ENCODE peak calls at places on chromosomes 13 and 19, in nine cellular contexts. E is B cell, A is WTC11, D is endothelial cell of umbilical vein, W is omental fat pad, U is suprapubic skin, L is fibroblast of lung, H is Calu3, Y is nephron progenitor cell. F is an unnamed sample.
A peak's percentile ranks its signal among the peaks of the same experiment; 100 is the strongest.

GRCh38 chr13:43054803-43055802 is 31.7 kb downstream of the DNAJC15 start:
- DNase-seq in E (no peak), A (peak; percentile 50), D (peak; percentile 69), W (no peak), U (no peak), L (peak; percentile 84), H (peak; percentile 16), Y (peak; percentile 55), F (no peak)

GRCh38 chr19:29303707-29304090 is 90.7 kb upstream of the UQCRFS1 start:
- DNase-seq in E (no peak), A (no peak), D (no peak), W (no peak), U (no peak), L (no peak), H (no peak), Y (no peak), F (no peak)

GRCh38 chr19:2661615-2662014 is 40.9 kb downstream of the GNG7 start:
- DNase-seq in E (no peak), A (peak; percentile 46), D (no peak), W (no peak), U (no peak), L (no peak), H (no peak), Y (no peak), F (no peak)

GRCh38 chr13:61612192-61612591 is 196.5 kb upstream of the PCDH20 start:
- DNase-seq in E (no peak), A (no peak), D (no peak), W (no peak), U (no peak), L (no peak), H (no peak), Y (no peak), F (no peak)

GRCh38 chr13:60134376-60134775 is 29.4 kb downstream of the DIAPH3 start:
- DNase-seq in E (no peak), A (peak; percentile 32), D (peak; percentile 21), W (no peak), U (no peak), L (peak; percentile 58), H (no peak), Y (no peak), F (no peak)

GRCh38 chr19:10305139-10305806 is 4.3 kb downstream of the ZGLP1 start:
- DNase-seq in E (no peak), A (no peak), D (no peak), W (no peak), U (no peak), L (no peak), H (no peak), Y (no peak), F (peak; percentile 69)

GRCh38 chr19:30669329-30670010 is 297.3 kb downstream of the ZNF536 start:
- DNase-seq in E (no peak), A (peak; percentile 86), D (peak; percentile 29), W (peak; percentile 80), U (peak; percentile 79), L (peak; percentile 47), H (peak; percentile 63), Y (peak; percentile 91), F (no peak)

GRCh38 chr13:42847891-42848663 is 66.7 kb downstream of the FAM216B start:
- DNase-seq in E (no peak), A (no peak), D (no peak), W (no peak), U (no peak), L (no peak), H (no peak), Y (no peak), F (no peak)

GRCh38 chr19:1978346-1978894 is 37.1 kb downstream of the BTBD2 start:
- DNase-seq in E (no peak), A (no peak), D (no peak), W (no peak), U (no peak), L (no peak), H (no peak), Y (no peak), F (no peak)

GRCh38 chr13:72104656-72105180 is 237.7 kb upstream of the DACH1 start:
- DNase-seq in E (no peak), A (no peak), D (no peak), W (no peak), U (no peak), L (peak; percentile 14), H (no peak), Y (no peak), F (no peak)

GRCh38 chr13:26168276-26168814 is 53.8 kb downstream of the RNF6 start:
- DNase-seq in E (no peak), A (no peak), D (no peak), W (no peak), U (no peak), L (peak; percentile 38), H (no peak), Y (no peak), F (no peak)

GRCh38 chr19:48476176-48476575 is 7.0 kb downstream of the CYTH2 start:
- DNase-seq in E (no peak), A (no peak), D (no peak), W (no peak), U (no peak), L (no peak), H (no peak), Y (no peak), F (no peak)

GRCh38 chr13:74135306-74136088 is 1.3 kb upstream of the KLF12 start:
- DNase-seq in E (peak; percentile 75), A (peak; percentile 78), D (peak; percentile 68), W (no peak), U (peak; percentile 75), L (peak; percentile 66), H (peak; percentile 44), Y (peak; percentile 85), F (peak; percentile 70)

GRCh38 chr19:48113190-48113917 is 2.7 kb upstream of the PLA2G4C start:
- DNase-seq in E (no peak), A (no peak), D (no peak), W (no peak), U (no peak), L (no peak), H (no peak), Y (no peak), F (no peak)

GRCh38 chr19:53945441-53945840 is 17.3 kb upstream of the CACNG8 start:
- DNase-seq in E (no peak), A (peak; percentile 63), D (no peak), W (no peak), U (no peak), L (no peak), H (peak; percentile 35), Y (no peak), F (no peak)

GRCh38 chr19:48491793-48492123 is 19.9 kb downstream of the LMTK3 start:
- DNase-seq in E (no peak), A (peak; percentile 93), D (no peak), W (no peak), U (no peak), L (no peak), H (no peak), Y (peak; percentile 72), F (no peak)

GRCh38 chr19:45444318-45445041 is 20.8 kb upstream of the ERCC1 start:
- DNase-seq in E (peak; percentile 94), A (peak; percentile 96), D (peak; percentile 78), W (peak; percentile 73), U (peak; percentile 98), L (peak; percentile 78), H (peak; percentile 99), Y (peak; percentile 99), F (peak; percentile 79)

GRCh38 chr19:34428549-34429285 is 536 bp downstream of the UBA2 start:
- DNase-seq in E (no peak), A (no peak), D (peak; percentile 41), W (no peak), U (no peak), L (peak; percentile 29), H (peak; percentile 5), Y (no peak), F (no peak)

GRCh38 chr19:38975214-38975860 is at the start of gene FBXO17:
- DNase-seq in E (no peak), A (peak; percentile 58), D (peak; percentile 53), W (no peak), U (peak; percentile 72), L (peak; percentile 66), H (peak; percentile 71), Y (peak; percentile 74), F (no peak)

GRCh38 chr19:14027856-14028450 is at the start of gene RLN3:
- DNase-seq in E (no peak), A (no peak), D (no peak), W (no peak), U (no peak), L (no peak), H (no peak), Y (no peak), F (no peak)

GRCh38 chr19:14021474-14021873 is 6.5 kb upstream of the RLN3 start:
- DNase-seq in E (no peak), A (peak; percentile 30), D (no peak), W (no peak), U (no peak), L (no peak), H (no peak), Y (peak; percentile 31), F (no peak)

GRCh38 chr19:14022469-14022868 is 5.5 kb upstream of the RLN3 start:
- DNase-seq in E (no peak), A (no peak), D (no peak), W (no peak), U (no peak), L (peak; percentile 33), H (no peak), Y (no peak), F (no peak)

GRCh38 chr19:14019100-14019499 is 8.8 kb upstream of the RLN3 start:
- DNase-seq in E (no peak), A (no peak), D (no peak), W (no peak), U (no peak), L (no peak), H (no peak), Y (no peak), F (no peak)

GRCh38 chr19:14023404-14024235 is 4.3 kb upstream of the RLN3 start:
- DNase-seq in E (no peak), A (peak; percentile 77), D (peak; percentile 83), W (no peak), U (no peak), L (no peak), H (peak; percentile 69), Y (peak; percentile 58), F (no peak)
- TF ChIP-seq CTCF in E (no peak), A (no peak), D (no peak), W (no peak), U (peak; percentile 26), L (peak; percentile 35), H (peak; percentile 40), Y (peak; percentile 55), F (peak; percentile 49)

GRCh38 chr19:4374451-4375163 is 25.7 kb downstream of the SH3GL1 start:
- DNase-seq in E (no peak), A (no peak), D (peak; percentile 67), W (peak; percentile 49), U (peak; percentile 93), L (peak; percentile 95), H (peak; percentile 75), Y (no peak), F (peak; percentile 77)
- TF ChIP-seq CTCF in E (no peak), A (no peak), D (no peak), W (no peak), U (peak; percentile 20), L (peak; percentile 13), H (no peak), Y (no peak), F (no peak)

GRCh38 chr13:101627556-101627943 is 175.1 kb downstream of the ITGBL1 start:
- DNase-seq in E (no peak), A (no peak), D (peak; percentile 36), W (no peak), U (no peak), L (peak; percentile 62), H (no peak), Y (no peak), F (no peak)
- TF ChIP-seq CTCF in E (no peak), A (no peak), D (no peak), W (no peak), U (no peak), L (no peak), H (no peak), Y (no peak), F (no peak)

GRCh38 chr19:32318884-32319520 is 26.4 kb upstream of the ZNF507 start:
- DNase-seq in E (peak; percentile 35), A (peak; percentile 67), D (no peak), W (no peak), U (no peak), L (no peak), H (peak; percentile 47), Y (peak; percentile 37), F (no peak)
- TF ChIP-seq CTCF in E (peak; percentile 16), A (no peak), D (peak; percentile 12), W (no peak), U (no peak), L (peak; percentile 33), H (peak; percentile 33), Y (no peak), F (no peak)